ENCODE peak calls at places on chromosomes 5 and 9, in ten cellular contexts. H is ovary; N is SW 1271; I is HuH-7; R is heart right ventricle; Q is activated CD8-positive, alpha-beta memory T cell treated with anti-CD3 and anti-CD28 coated beads for 4 hours; M is putamen; L is T-helper 9 cell; Y is H54; P is NCI-H345. S is an unnamed sample.

GRCh38 chr5:63820557-63820956 is 141.7 kb downstream of the HTR1A start:
- DNase-seq in H (no peak), N (no peak), I (no peak), R (no peak), Q (no peak), M (no peak), L (no peak), Y (no peak), P (no peak), S (no peak)

GRCh38 chr9:23826120-23826629 is at the start of gene ELAVL2:
- DNase-seq in H (peak; percentile 98), N (no peak), I (no peak), R (peak; percentile 75), Q (no peak), M (peak; percentile 89), L (no peak), Y (peak; percentile 77), P (peak; percentile 98), S (peak; percentile 75)

GRCh38 chr9:35771943-35772342 is 17.9 kb upstream of the MSMP start:
- DNase-seq in H (no peak), N (no peak), I (no peak), R (no peak), Q (no peak), M (no peak), L (no peak), Y (no peak), P (peak; percentile 18), S (no peak)

GRCh38 chr5:68329554-68329953 is 114.0 kb downstream of the PIK3R1 start:
- DNase-seq in H (no peak), N (no peak), I (no peak), R (no peak), Q (no peak), M (no peak), L (no peak), Y (no peak), P (no peak), S (no peak)

GRCh38 chr5:170533383-170533782 is 29.6 kb downstream of the KCNIP1 start:
- DNase-seq in H (no peak), N (no peak), I (no peak), R (no peak), Q (no peak), M (no peak), L (no peak), Y (no peak), P (no peak), S (no peak)

GRCh38 chr5:141512390-141513020 is 23.6 kb downstream of the PCDHGC5 start:
- DNase-seq in H (peak; percentile 90), N (no peak), I (peak; percentile 85), R (peak; percentile 83), Q (peak; percentile 72), M (no peak), L (peak; percentile 89), Y (no peak), P (peak; percentile 69), S (peak; percentile 53)

GRCh38 chr9:77018058-77019009 is 1.1 kb upstream of the FOXB2 start:
- DNase-seq in H (no peak), N (no peak), I (no peak), R (no peak), Q (no peak), M (no peak), L (no peak), Y (no peak), P (peak; percentile 49), S (no peak)

GRCh38 chr5:133032852-133033742 is 6.7 kb upstream of the ZCCHC10 start:
- DNase-seq in H (no peak), N (no peak), I (no peak), R (no peak), Q (no peak), M (no peak), L (no peak), Y (no peak), P (no peak), S (no peak)

GRCh38 chr5:127589309-127590036 is 59.4 kb upstream of the CTXN3 start:
- DNase-seq in H (no peak), N (no peak), I (no peak), R (no peak), Q (no peak), M (no peak), L (no peak), Y (no peak), P (no peak), S (no peak)

GRCh38 chr5:141608557-141608956 is 10.2 kb downstream of the DIAPH1 start:
- DNase-seq in H (no peak), N (no peak), I (peak; percentile 34), R (no peak), Q (no peak), M (no peak), L (no peak), Y (no peak), P (no peak), S (no peak)

GRCh38 chr9:129613520-129614175 is 7.3 kb downstream of the C9orf50 start:
- DNase-seq in H (no peak), N (no peak), I (no peak), R (no peak), Q (no peak), M (peak; percentile 89), L (no peak), Y (no peak), P (no peak), S (no peak)

GRCh38 chr9:110187126-110187525 is 20.8 kb downstream of the C9orf152 start:
- DNase-seq in H (no peak), N (no peak), I (no peak), R (no peak), Q (no peak), M (peak; percentile 19), L (no peak), Y (no peak), P (no peak), S (no peak)

GRCh38 chr5:18395126-18396110 is 761.2 kb downstream of the TAF11L14 start:
- DNase-seq in H (no peak), N (no peak), I (no peak), R (no peak), Q (no peak), M (no peak), L (no peak), Y (no peak), P (no peak), S (no peak)

GRCh38 chr9:134525841-134526797 is 115.5 kb upstream of the COL5A1 start:
- DNase-seq in H (peak; percentile 53), N (no peak), I (no peak), R (peak; percentile 73), Q (no peak), M (no peak), L (no peak), Y (no peak), P (no peak), S (no peak)

GRCh38 chr9:114246558-114246957 is 76.3 kb upstream of the ORM1 start:
- DNase-seq in H (no peak), N (no peak), I (no peak), R (no peak), Q (no peak), M (no peak), L (no peak), Y (no peak), P (no peak), S (no peak)

GRCh38 chr5:59206132-59206581 is 623.3 kb downstream of the RAB3C start:
- DNase-seq in H (no peak), N (no peak), I (no peak), R (no peak), Q (no peak), M (no peak), L (no peak), Y (no peak), P (no peak), S (peak; percentile 32)

GRCh38 chr5:100464418-100464817 is 70.8 kb upstream of the FAM174A start:
- DNase-seq in H (no peak), N (no peak), I (no peak), R (no peak), Q (no peak), M (no peak), L (no peak), Y (peak; percentile 40), P (no peak), S (no peak)

GRCh38 chr5:13354611-13355010 is 589.9 kb downstream of the DNAH5 start:
- DNase-seq in H (no peak), N (no peak), I (peak; percentile 5), R (no peak), Q (no peak), M (no peak), L (no peak), Y (no peak), P (no peak), S (no peak)

GRCh38 chr5:126188804-126189203 is 234.4 kb upstream of the GRAMD2B start:
- DNase-seq in H (no peak), N (no peak), I (no peak), R (no peak), Q (no peak), M (no peak), L (no peak), Y (no peak), P (no peak), S (no peak)

GRCh38 chr5:43008369-43009158 is 31.6 kb downstream of the ANXA2R start:
- DNase-seq in H (peak; percentile 89), N (peak; percentile 88), I (peak; percentile 55), R (peak; percentile 85), Q (peak; percentile 86), M (peak; percentile 86), L (peak; percentile 91), Y (peak; percentile 46), P (peak; percentile 95), S (peak; percentile 85)

GRCh38 chr9:105295986-105296385 is 51.5 kb downstream of the SLC44A1 start:
- DNase-seq in H (no peak), N (no peak), I (no peak), R (no peak), Q (no peak), M (no peak), L (no peak), Y (no peak), P (no peak), S (no peak)

GRCh38 chr5:120396186-120396585 is 67.9 kb upstream of the PRR16 start:
- DNase-seq in H (no peak), N (no peak), I (no peak), R (no peak), Q (no peak), M (no peak), L (no peak), Y (no peak), P (no peak), S (no peak)

GRCh38 chr9:121259935-121260334 is 8.0 kb upstream of the GSN start:
- DNase-seq in H (no peak), N (no peak), I (no peak), R (no peak), Q (no peak), M (no peak), L (no peak), Y (no peak), P (no peak), S (no peak)

GRCh38 chr9:137431416-137431931 is 8.3 kb downstream of the NOXA1 start:
- DNase-seq in H (peak; percentile 40), N (no peak), I (no peak), R (peak; percentile 8), Q (no peak), M (no peak), L (no peak), Y (no peak), P (no peak), S (no peak)

GRCh38 chr9:87950765-87951488 is 23.4 kb downstream of the CDK20 start:
- DNase-seq in H (no peak), N (no peak), I (peak; percentile 55), R (no peak), Q (no peak), M (no peak), L (no peak), Y (peak; percentile 64), P (no peak), S (peak; percentile 13)

GRCh38 chr5:176750144-176750543 is 60.2 kb upstream of the UNC5A start:
- DNase-seq in H (no peak), N (no peak), I (no peak), R (no peak), Q (no peak), M (no peak), L (no peak), Y (no peak), P (no peak), S (no peak)

GRCh38 chr5:172115541-172115982 is 72.5 kb downstream of the STK10 start:
- DNase-seq in H (no peak), N (no peak), I (no peak), R (no peak), Q (no peak), M (no peak), L (no peak), Y (no peak), P (no peak), S (no peak)

GRCh38 chr5:95403996-95404395 is 12.8 kb downstream of the FAM81B start:
- DNase-seq in H (no peak), N (no peak), I (no peak), R (no peak), Q (no peak), M (no peak), L (no peak), Y (peak; percentile 11), P (no peak), S (no peak)